ENCODE peak calls at places on chromosomes 12 and 14, in seven cellular contexts. Y is AG09309, P is AG10803, F is H4, B is NCI-H69, N is AG08396, O is ELR. A is an unnamed sample.

GRCh38 chr12:53560386-53560785 is 53.1 kb upstream of the NPFF start:
- DNase-seq in Y (peak; percentile 76), P (peak; percentile 88), F (no peak), B (no peak), N (peak; percentile 26), O (peak; percentile 20), A (no peak)

GRCh38 chr12:50749459-50749882 is 14.4 kb upstream of the ATF1 start:
- DNase-seq in Y (no peak), P (no peak), F (no peak), B (no peak), N (no peak), O (no peak), A (no peak)

GRCh38 chr12:108799528-108800243 is 57.7 kb downstream of the SSH1 start:
- DNase-seq in Y (no peak), P (no peak), F (no peak), B (no peak), N (no peak), O (no peak), A (no peak)

GRCh38 chr14:93655078-93655750 is 133.1 kb downstream of the PRIMA1 start:
- DNase-seq in Y (peak; percentile 8), P (peak; percentile 43), F (peak; percentile 39), B (peak; percentile 85), N (peak; percentile 19), O (peak; percentile 79), A (peak; percentile 68)

GRCh38 chr14:74888164-74889158 is 6.7 kb downstream of the DLST start:
- DNase-seq in Y (no peak), P (no peak), F (no peak), B (no peak), N (no peak), O (peak; percentile 46), A (no peak)

GRCh38 chr14:42804146-42804545 is 1197.5 kb downstream of the LRFN5 start:
- DNase-seq in Y (no peak), P (no peak), F (no peak), B (peak; percentile 61), N (no peak), O (no peak), A (no peak)

GRCh38 chr12:80707830-80708534 is 548 bp downstream of the MYF6 start:
- DNase-seq in Y (no peak), P (no peak), F (no peak), B (no peak), N (no peak), O (no peak), A (no peak)

GRCh38 chr14:76887196-76887595 is 61.0 kb downstream of the LRRC74A start:
- DNase-seq in Y (no peak), P (peak; percentile 43), F (no peak), B (no peak), N (peak; percentile 39), O (peak; percentile 23), A (no peak)

GRCh38 chr14:95025218-95025617 is 132.1 kb downstream of the DICER1 start:
- DNase-seq in Y (no peak), P (peak; percentile 24), F (no peak), B (no peak), N (no peak), O (peak; percentile 47), A (no peak)

GRCh38 chr12:94961413-94961812 is 42.1 kb downstream of the NDUFA12 start:
- DNase-seq in Y (no peak), P (no peak), F (no peak), B (no peak), N (no peak), O (no peak), A (no peak)

GRCh38 chr14:65170768-65171251 is 68.5 kb upstream of the MAX start:
- DNase-seq in Y (peak; percentile 72), P (peak; percentile 77), F (peak; percentile 35), B (peak; percentile 61), N (peak; percentile 55), O (peak; percentile 78), A (peak; percentile 90)

GRCh38 chr12:32134144-32134888 is 27.7 kb downstream of the BICD1 start:
- DNase-seq in Y (no peak), P (peak; percentile 65), F (peak; percentile 43), B (peak; percentile 65), N (no peak), O (peak; percentile 84), A (peak; percentile 88)

GRCh38 chr14:90611501-90611900 is 204.7 kb downstream of the TTC7B start:
- DNase-seq in Y (no peak), P (no peak), F (no peak), B (no peak), N (no peak), O (no peak), A (no peak)

GRCh38 chr14:90576581-90576980 is 179.8 kb downstream of the CALM1 start:
- DNase-seq in Y (peak; percentile 17), P (peak; percentile 74), F (no peak), B (no peak), N (peak; percentile 54), O (no peak), A (no peak)

GRCh38 chr14:104977681-104978647 is at the start of gene AHNAK2:
- DNase-seq in Y (no peak), P (peak; percentile 68), F (no peak), B (peak; percentile 93), N (peak; percentile 89), O (peak; percentile 90), A (peak; percentile 86)

GRCh38 chr12:52575948-52576347 is 2.3 kb upstream of the KRT74 start:
- DNase-seq in Y (no peak), P (no peak), F (no peak), B (no peak), N (no peak), O (no peak), A (no peak)

GRCh38 chr12:83075471-83075870 is 388.8 kb downstream of the TMTC2 start:
- DNase-seq in Y (no peak), P (no peak), F (no peak), B (no peak), N (no peak), O (no peak), A (no peak)

GRCh38 chr14:22776215-22776614 is 9.7 kb downstream of the OXA1L start:
- DNase-seq in Y (no peak), P (no peak), F (no peak), B (no peak), N (no peak), O (no peak), A (no peak)

GRCh38 chr14:95699397-95699796 is 13.2 kb downstream of the TCL1B start:
- DNase-seq in Y (no peak), P (no peak), F (no peak), B (no peak), N (no peak), O (no peak), A (no peak)

GRCh38 chr14:68977137-68977740 is 1.9 kb downstream of the ACTN1 start:
- DNase-seq in Y (no peak), P (no peak), F (no peak), B (no peak), N (no peak), O (no peak), A (no peak)

GRCh38 chr14:34052658-34053014 is 101.8 kb upstream of the EGLN3 start:
- DNase-seq in Y (no peak), P (peak; percentile 36), F (peak; percentile 49), B (no peak), N (no peak), O (peak; percentile 72), A (peak; percentile 93)

GRCh38 chr12:12449533-12450025 is 92.7 kb downstream of the BORCS5 start:
- DNase-seq in Y (no peak), P (no peak), F (peak; percentile 80), B (peak; percentile 55), N (no peak), O (no peak), A (no peak)

GRCh38 chr12:34394211-34395055 is 372.1 kb downstream of the ALG10 start:
- DNase-seq in Y (no peak), P (no peak), F (no peak), B (no peak), N (no peak), O (no peak), A (no peak)

GRCh38 chr14:31510222-31510621 is 22.4 kb upstream of the GPR33 start:
- DNase-seq in Y (peak; percentile 1), P (peak; percentile 8), F (no peak), B (peak; percentile 61), N (no peak), O (peak; percentile 53), A (peak; percentile 45)

GRCh38 chr12:45329238-45329637 is 113.3 kb downstream of the ANO6 start:
- DNase-seq in Y (no peak), P (peak; percentile 58), F (peak; percentile 29), B (no peak), N (no peak), O (no peak), A (no peak)

A was measured in kidney tubule cell.